ENCODE peak calls at places on chromosomes 2 and 18, in seven cellular contexts. I is breast epithelium; O is MM.1S; U is CD4-positive, CD25-positive, alpha-beta regulatory T cell; E is GM23248; Q is A673; M is sigmoid colon. X is an unnamed sample. For H3K27me3, the result is how much of the 10 kb centered on the place peaks cover.

GRCh38 chr2:54909006-54909405 is 141.2 kb downstream of the RTN4 start:
- DNase-seq in U (no peak), E (peak), O (no peak), M (no peak), Q (no peak), I (no peak), X (no peak)

GRCh38 chr18:79950440-79951341 is 762 bp downstream of the SLC66A2 start:
- DNase-seq in U (peak), E (peak), I (no peak), O (no peak), Q (peak), M (peak), X (no peak)

GRCh38 chr18:48629730-48630324 is 91.0 kb downstream of the CTIF start:
- DNase-seq in M (peak), O (no peak), E (peak), I (peak), Q (peak), U (no peak), X (no peak)

GRCh38 chr2:84924173-84925106 is 19.0 kb downstream of the TMSB10 start:
- DNase-seq in U (peak), I (no peak), M (peak), E (peak), Q (peak), O (peak), X (no peak)

GRCh38 chr2:188414412-188414811 is 122.7 kb downstream of the GULP1 start:
- DNase-seq in Q (peak), U (no peak), I (no peak), M (no peak), O (no peak), E (peak), X (no peak)

GRCh38 chr2:220499281-220499680 is 871.9 kb downstream of the SLC4A3 start:
- DNase-seq in E (peak), O (no peak), Q (no peak), M (no peak), I (no peak), U (no peak), X (no peak)

GRCh38 chr2:232624554-232624842 is 8.9 kb upstream of the EFHD1 start:
- DNase-seq in E (peak), I (no peak), Q (no peak), U (no peak), M (no peak), O (no peak), X (no peak)

GRCh38 chr2:84958135-84959044 is 12.6 kb upstream of the KCMF1 start:
- DNase-seq in O (no peak), U (no peak), Q (no peak), E (peak), M (peak), I (peak), X (no peak)

GRCh38 chr2:180979086-180979934 is 1.1 kb upstream of the UBE2E3 start:
- DNase-seq in M (no peak), I (no peak), O (no peak), E (peak), Q (no peak), U (no peak), X (no peak)

GRCh38 chr2:15154289-15154688 is 406.8 kb downstream of the NBAS start:
- DNase-seq in U (no peak), O (no peak), M (no peak), Q (no peak), I (no peak), E (no peak), X (no peak)

GRCh38 chr2:58146707-58147106 is 94.4 kb downstream of the FANCL start:
- DNase-seq in O (no peak), I (no peak), U (peak), Q (no peak), E (peak), M (no peak), X (no peak)

GRCh38 chr18:3972291-3972985 is 482.7 kb downstream of the DLGAP1 start:
- DNase-seq in U (no peak), M (no peak), O (no peak), Q (no peak), I (no peak), E (peak), X (no peak)

GRCh38 chr18:24031318-24031717 is 16.8 kb downstream of the TTC39C start:
- DNase-seq in O (no peak), M (no peak), U (no peak), E (no peak), Q (no peak), I (no peak), X (no peak)

GRCh38 chr2:160871096-160871495 is 289.1 kb upstream of the TANK start:
- DNase-seq in O (no peak), U (no peak), M (no peak), I (no peak), E (no peak), Q (no peak), X (no peak)

GRCh38 chr2:209536363-209536762 is 112.5 kb downstream of the MAP2 start:
- DNase-seq in U (no peak), E (no peak), Q (no peak), M (no peak), I (no peak), O (no peak), X (no peak)

GRCh38 chr2:15749460-15750432 is 158.1 kb downstream of the DDX1 start:
- DNase-seq in O (no peak), M (no peak), E (peak), Q (no peak), I (no peak), U (no peak), X (no peak)

GRCh38 chr2:128364441-128364911 is 45.8 kb upstream of the HS6ST1 start:
- DNase-seq in E (no peak), U (no peak), Q (no peak), I (no peak), M (no peak), O (no peak), X (no peak)

GRCh38 chr2:15943378-15943851 is 3.1 kb downstream of the MYCN start:
- DNase-seq in U (peak), I (no peak), O (no peak), M (no peak), Q (peak), E (no peak), X (no peak)

GRCh38 chr18:11581286-11581685 is 28.1 kb upstream of the SLC35G4 start:
- DNase-seq in I (no peak), O (peak), E (no peak), Q (no peak), M (no peak), U (no peak), X (no peak)

GRCh38 chr18:23155537-23155936 is 20.3 kb downstream of the CABLES1 start:
- DNase-seq in M (no peak), O (no peak), I (no peak), Q (no peak), U (no peak), E (peak), X (no peak)

GRCh38 chr2:187310696-187311095 is 137.4 kb downstream of the CALCRL start:
- DNase-seq in M (no peak), U (no peak), I (no peak), E (peak), Q (no peak), O (no peak), X (no peak)

GRCh38 chr2:171260471-171261424 is 100.1 kb upstream of the TLK1 start:
- DNase-seq in U (no peak), M (no peak), I (no peak), E (no peak), O (peak), Q (peak), X (no peak)

GRCh38 chr2:146119586-146119985 is 1599.7 kb upstream of the ZEB2 start:
- DNase-seq in M (no peak), O (no peak), Q (peak), E (no peak), I (no peak), U (no peak), X (no peak)

GRCh38 chr2:126664234-126664633 is 8.3 kb downstream of the GYPC start:
- DNase-seq in I (no peak), U (peak), O (peak), Q (no peak), E (no peak), M (no peak), X (no peak)

GRCh38 chr2:25362564-25363145 is 20.9 kb upstream of the DNMT3A start:
- DNase-seq in I (no peak), E (peak), U (peak), Q (no peak), O (peak), M (peak), X (peak)

GRCh38 chr2:191155608-191156071 is 4.8 kb upstream of the STAT4 start:
- DNase-seq in Q (peak), E (peak), U (peak), O (peak), M (no peak), I (no peak), X (no peak)

GRCh38 chr18:55549474-55550104 is 38.4 kb downstream of the TCF4 start:
- DNase-seq in Q (no peak), U (no peak), M (no peak), I (no peak), E (no peak), O (no peak), X (no peak)

GRCh38 chr18:55543130-55543704 is 44.8 kb downstream of the TCF4 start:
- DNase-seq in O (no peak), I (no peak), E (no peak), U (no peak), Q (no peak), M (no peak), X (no peak)

GRCh38 chr18:55544028-55544427 is 44.0 kb downstream of the TCF4 start:
- DNase-seq in M (no peak), E (no peak), I (no peak), Q (no peak), U (no peak), O (no peak), X (no peak)

GRCh38 chr18:55547705-55548056 is 40.3 kb downstream of the TCF4 start:
- DNase-seq in Q (no peak), O (no peak), E (no peak), I (no peak), U (no peak), M (no peak), X (no peak)

DNA sequence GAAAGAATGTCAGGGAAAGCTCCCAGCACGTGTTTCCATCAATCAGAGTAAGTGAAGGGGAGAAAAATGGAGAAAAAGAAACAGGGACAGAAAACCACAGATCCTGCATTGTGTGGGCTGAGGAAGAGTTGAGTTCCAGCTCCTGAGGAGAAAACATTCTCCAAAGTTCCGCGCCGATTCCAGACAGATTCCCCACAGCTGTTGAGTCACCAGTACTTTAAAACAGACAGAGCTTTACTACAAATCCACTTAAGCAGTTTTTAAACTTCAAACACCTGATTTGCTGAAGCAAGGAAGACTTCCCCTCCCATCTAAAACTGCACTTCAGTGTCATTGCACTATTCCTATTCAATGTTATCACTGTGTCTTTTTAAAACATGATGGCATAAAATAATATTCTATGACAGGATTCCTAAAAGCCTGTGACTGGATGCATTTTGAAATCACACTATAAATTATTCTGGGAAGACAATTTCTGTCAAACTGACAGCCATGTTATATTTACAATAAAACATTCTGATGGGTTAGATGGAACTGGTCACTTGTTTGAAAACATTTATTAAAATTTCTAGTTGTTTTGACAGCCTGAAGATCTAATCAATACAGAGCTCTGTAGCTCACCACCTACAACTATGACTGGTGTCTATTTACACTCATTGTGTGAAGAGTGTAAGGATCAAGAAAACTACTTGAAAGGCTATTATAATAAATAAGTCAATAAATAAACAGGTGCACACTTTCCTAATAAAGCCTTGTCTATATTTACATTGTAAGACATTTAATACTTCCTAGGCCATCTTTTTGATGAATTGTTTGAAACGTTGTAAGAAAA is 40.9 kb downstream of the TCF4 start:
- DNase-seq in M (peak), E (peak), Q (peak), O (no peak), I (no peak), U (no peak), X (no peak)
- H3K27me3 ChIP-seq in M (under half), E (under half), Q (under half), O (under half), I (under half), U (under half), X (under half)

GRCh38 chr2:105894327-105894944 is 149.7 kb downstream of the NCK2 start:
- DNase-seq in I (no peak), E (no peak), U (no peak), Q (no peak), O (no peak), M (no peak), X (no peak)
- H3K27me3 ChIP-seq in I (under half), E (under half), U (under half), Q (under half), O (under half), M (under half), X (under half)

DNA sequence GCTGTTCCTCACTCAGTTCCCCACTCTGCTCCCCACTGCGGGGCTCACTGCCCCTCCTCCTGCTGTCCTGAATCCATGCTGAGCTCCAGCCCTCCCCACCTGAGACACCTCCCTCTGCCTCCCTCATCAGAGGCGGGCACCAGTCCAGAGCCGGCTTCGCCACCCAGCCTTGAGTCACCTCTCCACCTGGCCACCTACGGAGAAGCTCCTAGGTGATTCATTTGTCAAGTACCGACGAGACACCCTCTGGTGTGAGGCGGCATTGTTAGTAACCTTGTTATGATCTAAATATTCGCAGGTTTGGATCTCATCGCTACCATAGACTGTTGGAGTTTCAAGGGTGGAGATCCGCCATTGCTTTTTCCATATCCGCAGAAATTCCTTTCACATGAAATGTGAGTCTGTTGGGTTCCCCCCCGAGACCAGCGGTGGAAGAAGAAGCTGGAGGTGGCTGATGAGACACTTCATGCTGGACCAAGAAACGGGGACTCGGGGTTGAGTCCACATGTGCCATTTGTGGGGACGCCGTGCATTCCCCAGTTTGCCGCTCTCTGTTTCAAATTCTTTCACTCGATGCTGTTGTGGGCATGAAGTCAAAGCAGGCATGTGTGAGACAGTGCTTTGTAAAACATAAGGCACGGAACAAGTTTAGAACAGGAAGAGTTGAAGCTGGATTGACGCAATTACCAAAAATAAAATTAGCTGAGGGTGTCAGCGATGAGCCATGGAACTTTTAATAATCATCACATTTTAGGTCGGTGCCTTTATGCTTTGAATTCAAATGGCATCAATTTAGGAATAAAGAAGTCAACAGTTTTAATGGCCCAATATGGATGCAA is 259.8 kb upstream of the HDAC4 start:
- DNase-seq in I (no peak), E (peak), M (peak), O (no peak), Q (no peak), U (no peak), X (no peak)
- H3K27me3 ChIP-seq in I (under half), E (under half), M (under half), O (under half), Q (under half), U (under half), X (under half)

DNA sequence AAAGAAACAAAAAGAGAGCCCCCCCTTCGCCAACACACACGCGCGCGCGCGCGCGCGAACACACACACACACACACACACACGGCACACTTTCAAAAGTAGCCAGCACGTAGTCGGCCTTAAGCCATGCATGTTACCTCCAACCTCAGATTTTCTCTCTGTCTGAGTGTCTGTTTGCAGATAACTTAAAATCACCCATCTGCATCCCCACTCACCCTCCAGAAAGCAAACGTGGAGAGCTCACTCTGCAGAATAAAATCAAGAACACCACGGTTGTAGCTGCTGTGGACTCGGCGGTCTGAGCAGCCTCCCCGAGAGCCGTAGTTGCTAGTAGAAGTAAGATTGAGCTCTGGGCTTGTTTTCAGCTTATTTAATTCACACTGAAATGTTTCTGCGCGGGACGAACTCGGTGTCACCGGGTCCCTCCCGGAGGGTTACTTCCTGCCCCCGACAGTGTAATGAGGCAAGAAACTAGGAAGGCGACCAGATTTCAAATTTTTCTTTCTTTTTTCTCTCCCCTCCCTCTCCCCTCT is 5.2 kb downstream of the MEIS1 start:
- DNase-seq in I (no peak), M (peak), E (peak), O (peak), U (no peak), Q (peak), X (no peak)
- H3K27me3 ChIP-seq in I (under half), M (under half), E (under half), O (under half), U (under half), Q (under half), X (half or more)

X was measured in CD4-positive, alpha-beta T cell.